ENCODE peak calls at places on chromosome 11, in eight cellular contexts. A, R, N, S, E, H, D and Y are unnamed samples.

GRCh38 chr11:8802263-8802662 is 108.7 kb upstream of the AKIP1 start:
- DNase-seq in A (no peak), R (no peak), N (no peak), S (no peak), E (no peak), H (no peak), D (no peak), Y (no peak)

GRCh38 chr11:1433568-1433967 is 43.8 kb downstream of the BRSK2 start:
- DNase-seq in A (no peak), R (no peak), N (no peak), S (no peak), E (no peak), H (no peak), D (no peak), Y (no peak)

GRCh38 chr11:8229299-8230177 is 34.1 kb downstream of the LMO1 start:
- DNase-seq in A (no peak), R (peak; percentile 44), N (no peak), S (no peak), E (peak; percentile 41), H (no peak), D (no peak), Y (no peak)

GRCh38 chr11:87263439-87263838 is 225.7 kb downstream of the TMEM135 start:
- DNase-seq in A (no peak), R (no peak), N (no peak), S (no peak), E (no peak), H (no peak), D (no peak), Y (no peak)

GRCh38 chr11:93494341-93494740 is 48.9 kb downstream of the SMCO4 start:
- DNase-seq in A (no peak), R (no peak), N (no peak), S (no peak), E (no peak), H (no peak), D (no peak), Y (no peak)

GRCh38 chr11:68137833-68138232 is 16.6 kb upstream of the CHKA start:
- DNase-seq in A (no peak), R (no peak), N (no peak), S (no peak), E (no peak), H (no peak), D (no peak), Y (no peak)

GRCh38 chr11:2590951-2591754 is 108.6 kb downstream of the KCNQ1OT1 start:
- DNase-seq in A (no peak), R (no peak), N (no peak), S (no peak), E (peak; percentile 27), H (no peak), D (no peak), Y (no peak)

GRCh38 chr11:105861225-105861624 is 160.8 kb downstream of the MSANTD4 start:
- DNase-seq in A (no peak), R (no peak), N (no peak), S (peak; percentile 11), E (no peak), H (no peak), D (no peak), Y (no peak)

GRCh38 chr11:61596990-61597389 is 16.1 kb upstream of the SYT7 start:
- DNase-seq in A (no peak), R (no peak), N (no peak), S (no peak), E (no peak), H (no peak), D (no peak), Y (no peak)

GRCh38 chr11:88281317-88281712 is 56.2 kb downstream of the CTSC start:
- DNase-seq in A (no peak), R (no peak), N (no peak), S (peak; percentile 37), E (no peak), H (no peak), D (no peak), Y (no peak)